ENCODE peak calls at places on chromosomes 16 and 17, in five cellular contexts. One of them, this sample, is unnamed.

GRCh38 chr17:48195910-48196309 is 88.3 kb downstream of the SNX11 start:
- DNase-seq in mammary epithelial cell: no peak
- DNase-seq in transverse colon: no peak
- DNase-seq in fibroblast of lung: no peak
- DNase-seq in body of pancreas: no peak
- DNase-seq in this sample: no peak

GRCh38 chr17:33127706-33128105 is 136.1 kb downstream of the SPACA3 start:
- DNase-seq in body of pancreas: no peak
- DNase-seq in mammary epithelial cell: peak
- DNase-seq in transverse colon: no peak
- DNase-seq in fibroblast of lung: no peak
- DNase-seq in this sample: no peak

GRCh38 chr17:72457712-72458111 is 336.9 kb downstream of the SOX9 start:
- DNase-seq in transverse colon: no peak
- DNase-seq in fibroblast of lung: no peak
- DNase-seq in body of pancreas: no peak
- DNase-seq in mammary epithelial cell: no peak
- DNase-seq in this sample: no peak

GRCh38 chr17:69869667-69870066 is 205.4 kb upstream of the KCNJ16 start:
- DNase-seq in fibroblast of lung: no peak
- DNase-seq in mammary epithelial cell: peak
- DNase-seq in body of pancreas: no peak
- DNase-seq in transverse colon: no peak
- DNase-seq in this sample: no peak

GRCh38 chr17:2853722-2854580 is 57.7 kb downstream of the RAP1GAP2 start:
- DNase-seq in body of pancreas: peak
- DNase-seq in transverse colon: peak
- DNase-seq in mammary epithelial cell: peak
- DNase-seq in fibroblast of lung: peak
- DNase-seq in this sample: no peak

GRCh38 chr17:29291163-29291752 is 2.7 kb downstream of the NUFIP2 start:
- DNase-seq in mammary epithelial cell: peak
- DNase-seq in fibroblast of lung: peak
- DNase-seq in transverse colon: no peak
- DNase-seq in body of pancreas: peak
- DNase-seq in this sample: no peak

GRCh38 chr17:44024271-44024663 is 9.5 kb upstream of the TMEM101 start:
- DNase-seq in body of pancreas: no peak
- DNase-seq in transverse colon: no peak
- DNase-seq in mammary epithelial cell: no peak
- DNase-seq in fibroblast of lung: no peak
- DNase-seq in this sample: no peak

GRCh38 chr17:35010093-35010492 is 29.8 kb downstream of the LIG3 start:
- DNase-seq in mammary epithelial cell: no peak
- DNase-seq in body of pancreas: no peak
- DNase-seq in fibroblast of lung: no peak
- DNase-seq in transverse colon: no peak
- DNase-seq in this sample: no peak

GRCh38 chr16:80341242-80341641 is 199.6 kb upstream of the DYNLRB2 start:
- DNase-seq in mammary epithelial cell: no peak
- DNase-seq in body of pancreas: no peak
- DNase-seq in fibroblast of lung: no peak
- DNase-seq in transverse colon: no peak
- DNase-seq in this sample: no peak

GRCh38 chr17:14672830-14673229 is 371.9 kb downstream of the HS3ST3B1 start:
- DNase-seq in fibroblast of lung: peak
- DNase-seq in transverse colon: no peak
- DNase-seq in mammary epithelial cell: peak
- DNase-seq in body of pancreas: peak
- DNase-seq in this sample: no peak

GRCh38 chr16:700684-701584 is 4.7 kb downstream of the FBXL16 start:
- DNase-seq in body of pancreas: no peak
- DNase-seq in mammary epithelial cell: no peak
- DNase-seq in transverse colon: no peak
- DNase-seq in fibroblast of lung: no peak
- DNase-seq in this sample: no peak

GRCh38 chr17:68733241-68734176 is 132.3 kb upstream of the FAM20A start:
- DNase-seq in fibroblast of lung: peak
- DNase-seq in transverse colon: no peak
- DNase-seq in mammary epithelial cell: no peak
- DNase-seq in body of pancreas: peak
- DNase-seq in this sample: peak

GRCh38 chr16:316741-317464 is 33.9 kb downstream of the PDIA2 start:
- DNase-seq in body of pancreas: no peak
- DNase-seq in transverse colon: no peak
- DNase-seq in fibroblast of lung: no peak
- DNase-seq in mammary epithelial cell: no peak
- DNase-seq in this sample: no peak

GRCh38 chr17:67196422-67196821 is 48.6 kb downstream of the HELZ start:
- DNase-seq in fibroblast of lung: no peak
- DNase-seq in mammary epithelial cell: no peak
- DNase-seq in body of pancreas: no peak
- DNase-seq in transverse colon: no peak
- DNase-seq in this sample: no peak

GRCh38 chr17:4947010-4947410 is 1.3 kb downstream of the PFN1 start:
- DNase-seq in body of pancreas: no peak
- DNase-seq in mammary epithelial cell: no peak
- DNase-seq in transverse colon: no peak
- DNase-seq in fibroblast of lung: no peak
- DNase-seq in this sample: no peak

GRCh38 chr17:67289174-67289876 is 44.3 kb upstream of the HELZ start:
- DNase-seq in body of pancreas: peak
- DNase-seq in mammary epithelial cell: peak
- DNase-seq in fibroblast of lung: peak
- DNase-seq in transverse colon: peak
- DNase-seq in this sample: peak

GRCh38 chr17:21194688-21195087 is 19.3 kb downstream of the TMEM11 start:
- DNase-seq in fibroblast of lung: peak
- DNase-seq in transverse colon: no peak
- DNase-seq in body of pancreas: no peak
- DNase-seq in mammary epithelial cell: no peak
- DNase-seq in this sample: peak

GRCh38 chr16:74743668-74744299 is 30.8 kb downstream of the FA2H start:
- DNase-seq in fibroblast of lung: peak
- DNase-seq in body of pancreas: peak
- DNase-seq in mammary epithelial cell: peak
- DNase-seq in transverse colon: peak
- DNase-seq in this sample: no peak

GRCh38 chr17:31581022-31581483 is 189.6 kb downstream of the RAB11FIP4 start:
- DNase-seq in body of pancreas: peak
- DNase-seq in fibroblast of lung: peak
- DNase-seq in transverse colon: peak
- DNase-seq in mammary epithelial cell: peak
- DNase-seq in this sample: peak

GRCh38 chr17:3917391-3917931 is 1.2 kb upstream of the P2RX1 start:
- DNase-seq in fibroblast of lung: peak
- DNase-seq in transverse colon: peak
- DNase-seq in body of pancreas: peak
- DNase-seq in mammary epithelial cell: no peak
- DNase-seq in this sample: peak

GRCh38 chr16:1033128-1033679 is 39.3 kb upstream of the SSTR5 start:
- DNase-seq in body of pancreas: no peak
- DNase-seq in fibroblast of lung: no peak
- DNase-seq in mammary epithelial cell: no peak
- DNase-seq in transverse colon: no peak
- DNase-seq in this sample: no peak

GRCh38 chr16:62041401-62041800 is 5.2 kb upstream of the CDH8 start:
- DNase-seq in transverse colon: no peak
- DNase-seq in body of pancreas: no peak
- DNase-seq in fibroblast of lung: no peak
- DNase-seq in mammary epithelial cell: peak
- DNase-seq in this sample: no peak

GRCh38 chr16:2371421-2371820 is 30.9 kb upstream of the ABCA3 start:
- DNase-seq in mammary epithelial cell: no peak
- DNase-seq in transverse colon: no peak
- DNase-seq in fibroblast of lung: no peak
- DNase-seq in body of pancreas: no peak
- DNase-seq in this sample: peak

GRCh38 chr17:17849863-17850373 is 13.1 kb upstream of the SREBF1 start:
- DNase-seq in transverse colon: peak
- DNase-seq in fibroblast of lung: peak
- DNase-seq in mammary epithelial cell: no peak
- DNase-seq in body of pancreas: peak
- DNase-seq in this sample: peak

GRCh38 chr17:79657861-79658810 is 47.3 kb upstream of the RBFOX3 start:
- DNase-seq in body of pancreas: no peak
- DNase-seq in fibroblast of lung: no peak
- DNase-seq in transverse colon: no peak
- DNase-seq in mammary epithelial cell: no peak
- DNase-seq in this sample: no peak

GRCh38 chr16:30715777-30716445 is 16.9 kb downstream of the SRCAP start:
- DNase-seq in body of pancreas: peak
- DNase-seq in fibroblast of lung: no peak
- DNase-seq in transverse colon: no peak
- DNase-seq in mammary epithelial cell: peak
- DNase-seq in this sample: no peak

GRCh38 chr16:30924086-30924714 is 828 bp downstream of the FBXL19 start:
- DNase-seq in body of pancreas: no peak
- DNase-seq in fibroblast of lung: no peak
- DNase-seq in transverse colon: peak
- DNase-seq in mammary epithelial cell: no peak
- DNase-seq in this sample: no peak

GRCh38 chr16:10514369-10515055 is 65.9 kb downstream of the EMP2 start:
- DNase-seq in fibroblast of lung: peak
- DNase-seq in transverse colon: peak
- DNase-seq in body of pancreas: peak
- DNase-seq in mammary epithelial cell: peak
- DNase-seq in this sample: no peak

GRCh38 chr17:17724307-17724921 is 43.2 kb downstream of the RAI1 start:
- DNase-seq in transverse colon: no peak
- DNase-seq in mammary epithelial cell: no peak
- DNase-seq in fibroblast of lung: peak
- DNase-seq in body of pancreas: no peak
- DNase-seq in this sample: peak

GRCh38 chr17:44334315-44335181 is 9.9 kb upstream of the SLC25A39 start:
- DNase-seq in transverse colon: no peak
- DNase-seq in fibroblast of lung: no peak
- DNase-seq in mammary epithelial cell: no peak
- DNase-seq in body of pancreas: no peak
- DNase-seq in this sample: no peak

GRCh38 chr16:61274211-61274610 is 762.0 kb downstream of the CDH8 start:
- DNase-seq in mammary epithelial cell: no peak
- DNase-seq in body of pancreas: no peak
- DNase-seq in transverse colon: no peak
- DNase-seq in fibroblast of lung: no peak
- DNase-seq in this sample: no peak

GRCh38 chr16:534856-535445 is 7.4 kb downstream of the CAPN15 start:
- DNase-seq in body of pancreas: no peak
- DNase-seq in transverse colon: no peak
- DNase-seq in fibroblast of lung: no peak
- DNase-seq in mammary epithelial cell: no peak
- DNase-seq in this sample: no peak

GRCh38 chr17:27533874-27534815 is 77.9 kb downstream of the KSR1 start:
- DNase-seq in fibroblast of lung: peak
- DNase-seq in mammary epithelial cell: peak
- DNase-seq in body of pancreas: no peak
- DNase-seq in transverse colon: peak
- DNase-seq in this sample: no peak
- TF ChIP-seq CTCF in fibroblast of lung: peak
- TF ChIP-seq CTCF in mammary epithelial cell: no peak
- TF ChIP-seq CTCF in body of pancreas: no peak
- TF ChIP-seq CTCF in transverse colon: no peak
- TF ChIP-seq CTCF in this sample: no peak

GRCh38 chr16:46886764-46887523 is 2.8 kb downstream of the GPT2 start:
- DNase-seq in transverse colon: no peak
- DNase-seq in mammary epithelial cell: no peak
- DNase-seq in fibroblast of lung: no peak
- DNase-seq in body of pancreas: no peak
- DNase-seq in this sample: no peak
- H3K27ac ChIP-seq in transverse colon: no peak
- H3K27ac ChIP-seq in mammary epithelial cell: no peak
- H3K27ac ChIP-seq in fibroblast of lung: no peak
- H3K27ac ChIP-seq in body of pancreas: peak
- H3K27ac ChIP-seq in this sample: no peak

DNA sequence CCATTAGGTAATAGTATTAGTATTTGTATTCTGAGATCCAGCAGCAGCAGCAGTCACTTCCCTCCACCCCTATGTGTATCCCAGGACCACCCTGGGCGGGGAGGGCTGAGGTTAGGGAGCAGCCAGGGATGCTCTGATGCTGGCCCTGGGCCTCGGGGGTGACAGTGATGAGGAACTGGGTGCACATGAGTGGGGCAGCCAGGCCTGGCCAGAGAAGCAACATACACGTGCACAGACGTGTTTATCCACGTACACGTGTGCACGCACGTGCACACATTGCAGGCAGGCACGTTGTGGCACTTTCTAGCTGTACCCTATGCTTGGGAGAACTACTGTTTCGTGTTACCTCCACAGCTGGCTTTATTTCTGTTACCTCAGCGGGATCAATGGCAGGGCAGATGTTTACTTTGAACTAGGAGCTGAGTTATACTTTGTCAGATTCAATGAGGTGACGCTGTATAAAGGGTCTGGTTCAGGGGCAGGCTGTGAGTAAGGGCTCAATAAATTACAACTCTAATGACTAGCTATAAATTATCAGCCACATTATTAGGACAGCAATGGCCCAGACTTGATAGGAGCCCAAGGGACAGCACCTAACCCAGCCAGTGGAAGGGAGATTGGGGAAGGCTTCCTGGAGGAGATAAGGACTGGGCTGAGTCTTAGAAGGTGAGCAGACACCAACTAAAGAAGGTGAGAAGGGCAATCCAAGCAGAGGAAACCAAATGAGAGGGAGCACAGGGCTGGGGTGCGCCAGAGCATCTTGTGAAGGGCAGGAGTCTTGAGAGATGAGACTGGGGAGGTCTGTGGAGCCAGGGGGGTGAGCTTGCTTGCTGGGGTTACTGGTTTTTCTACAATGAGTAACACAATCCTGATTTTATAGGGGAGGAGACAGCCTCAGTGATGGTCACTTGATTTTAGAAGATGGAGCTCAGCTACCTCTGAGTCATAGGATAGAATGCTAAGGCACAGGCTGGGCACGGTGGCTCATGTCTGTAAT is 22.4 kb upstream of the CA4 start:
- DNase-seq in body of pancreas: no peak
- DNase-seq in transverse colon: no peak
- DNase-seq in fibroblast of lung: no peak
- DNase-seq in mammary epithelial cell: no peak
- DNase-seq in this sample: no peak
- TF ChIP-seq CTCF in body of pancreas: no peak
- TF ChIP-seq CTCF in transverse colon: no peak
- TF ChIP-seq CTCF in fibroblast of lung: no peak
- TF ChIP-seq CTCF in mammary epithelial cell: no peak
- TF ChIP-seq CTCF in this sample: no peak

DNA sequence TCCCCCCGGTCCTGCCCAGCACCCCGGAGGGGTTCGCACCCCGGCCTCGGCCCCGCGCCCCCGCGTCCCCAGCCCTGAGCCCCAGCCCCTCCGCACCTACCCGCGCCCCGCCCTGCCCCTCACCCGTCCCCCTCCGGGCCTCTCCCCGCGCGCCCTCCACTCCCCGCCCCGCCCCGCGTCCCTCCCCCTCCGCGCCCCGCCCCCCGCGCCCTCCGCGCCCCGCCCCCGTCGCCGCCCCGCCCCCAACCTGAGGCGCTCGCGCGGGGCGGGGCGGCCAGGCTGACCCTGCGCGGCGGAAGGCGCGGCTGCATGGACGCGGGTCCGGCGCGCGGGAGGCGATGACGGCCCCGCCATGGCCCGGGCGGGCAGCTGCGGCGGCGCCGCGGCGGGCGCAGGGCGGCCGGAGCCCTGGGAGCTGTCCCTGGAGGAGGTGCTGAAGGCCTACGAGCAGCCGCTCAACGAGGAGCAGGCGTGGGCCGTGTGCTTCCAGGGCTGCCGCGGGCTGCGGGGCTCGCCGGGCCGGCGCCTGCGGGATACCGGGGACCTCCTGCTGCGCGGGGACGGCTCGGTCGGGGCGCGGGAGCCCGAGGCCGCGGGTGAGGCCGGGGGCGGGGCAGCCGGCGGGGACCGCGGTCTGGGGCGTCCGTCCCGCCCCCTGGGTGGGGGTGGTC is at the start of gene SPIRE2:
- DNase-seq in transverse colon: peak
- DNase-seq in mammary epithelial cell: peak
- DNase-seq in fibroblast of lung: peak
- DNase-seq in body of pancreas: peak
- DNase-seq in this sample: peak
- H3K27ac ChIP-seq in transverse colon: peak
- H3K27ac ChIP-seq in mammary epithelial cell: no peak
- H3K27ac ChIP-seq in fibroblast of lung: peak
- H3K27ac ChIP-seq in body of pancreas: peak
- H3K27ac ChIP-seq in this sample: peak